ENCODE peak calls at places on chromosomes 7 and 10, in nine cellular contexts. M, W, U, P, A, D, R, J and H are unnamed samples.

GRCh38 chr10:71323407-71323806 is 4.3 kb downstream of the SLC29A3 start:
- DNase-seq in R (no peak), J (peak), P (peak), W (peak), D (no peak), M (no peak), A (peak), U (no peak), H (no peak)

GRCh38 chr7:38929460-38930171 is 20.6 kb upstream of the VPS41 start:
- DNase-seq in R (no peak), M (peak), D (no peak), U (no peak), J (no peak), W (peak), P (peak), A (no peak), H (no peak)

GRCh38 chr10:77643795-77644468 is 6.3 kb upstream of the KCNMA1 start:
- DNase-seq in D (peak), P (peak), U (no peak), A (peak), R (no peak), W (peak), M (peak), J (peak), H (no peak)

GRCh38 chr7:152709307-152710133 is 33.6 kb upstream of the XRCC2 start:
- DNase-seq in M (peak), U (no peak), A (peak), R (no peak), D (no peak), J (no peak), W (peak), P (peak), H (no peak)

GRCh38 chr10:122347162-122347561 is 27.3 kb upstream of the PLEKHA1 start:
- DNase-seq in D (no peak), W (no peak), M (no peak), R (no peak), J (no peak), A (no peak), P (no peak), U (no peak), H (no peak)

GRCh38 chr7:20588678-20589077 is 26.8 kb upstream of the ABCB5 start:
- DNase-seq in A (no peak), P (no peak), D (no peak), W (no peak), R (no peak), U (no peak), M (no peak), J (no peak), H (no peak)

GRCh38 chr7:12638851-12639467 is 48.5 kb upstream of the ARL4A start:
- DNase-seq in D (no peak), J (peak), A (peak), W (peak), R (no peak), M (peak), P (peak), U (no peak), H (no peak)

GRCh38 chr10:116742367-116743265 is at the start of gene HSPA12A:
- DNase-seq in R (peak), D (no peak), J (peak), M (peak), W (peak), P (peak), A (peak), U (peak), H (peak)

GRCh38 chr10:43250925-43251663 is 15.8 kb downstream of the RASGEF1A start:
- DNase-seq in D (no peak), M (no peak), R (peak), P (no peak), U (no peak), J (no peak), A (no peak), W (no peak), H (peak)

GRCh38 chr10:32367793-32368453 is 21.0 kb upstream of the EPC1 start:
- DNase-seq in R (peak), M (peak), J (peak), W (peak), U (peak), A (peak), P (peak), D (no peak), H (no peak)

GRCh38 chr10:24519950-24520349 is 203.7 kb downstream of the ARHGAP21 start:
- DNase-seq in W (no peak), R (no peak), D (no peak), A (no peak), P (no peak), J (no peak), M (no peak), U (peak), H (no peak)

GRCh38 chr10:20817646-20818045 is 79.5 kb downstream of the NEBL start:
- DNase-seq in P (no peak), A (no peak), U (no peak), M (no peak), W (no peak), D (peak), R (no peak), J (no peak), H (no peak)

GRCh38 chr7:158121441-158122045 is 466.1 kb downstream of the PTPRN2 start:
- DNase-seq in W (no peak), M (no peak), D (no peak), R (no peak), J (no peak), U (no peak), P (no peak), A (no peak), H (no peak)

GRCh38 chr7:112103246-112103645 is 103.0 kb downstream of the DOCK4 start:
- DNase-seq in W (peak), R (peak), A (no peak), M (no peak), P (peak), J (no peak), U (no peak), D (no peak), H (no peak)

GRCh38 chr7:29379551-29379950 is 184.1 kb upstream of the PRR15 start:
- DNase-seq in J (no peak), U (no peak), R (no peak), W (no peak), D (no peak), P (no peak), A (no peak), M (no peak), H (no peak)

GRCh38 chr10:63719174-63719856 is 198.1 kb downstream of the REEP3 start:
- DNase-seq in R (no peak), D (no peak), J (no peak), A (no peak), U (no peak), P (no peak), M (no peak), W (no peak), H (no peak)

GRCh38 chr7:28774529-28775057 is 183.5 kb downstream of the TRIL start:
- DNase-seq in J (no peak), A (no peak), W (no peak), D (no peak), R (no peak), M (no peak), U (no peak), P (no peak), H (no peak)

GRCh38 chr7:96414931-96415292 is 93.0 kb upstream of the SLC25A13 start:
- DNase-seq in U (no peak), R (no peak), M (no peak), A (no peak), W (peak), J (peak), D (no peak), P (no peak), H (no peak)

GRCh38 chr7:32347244-32347828 is 142.8 kb downstream of the LSM5 start:
- DNase-seq in R (no peak), P (peak), U (no peak), D (no peak), M (no peak), W (peak), A (no peak), J (no peak), H (no peak)

GRCh38 chr10:24556746-24557742 is 166.6 kb downstream of the ARHGAP21 start:
- DNase-seq in A (peak), J (peak), R (no peak), D (peak), M (peak), P (peak), U (no peak), W (peak), H (no peak)

GRCh38 chr10:44963772-44964633 is 4.4 kb downstream of the RASSF4 start:
- DNase-seq in A (no peak), U (no peak), J (no peak), D (no peak), R (peak), M (no peak), P (peak), W (no peak), H (no peak)

GRCh38 chr10:45374451-45375052 is 536 bp downstream of the ALOX5 start:
- DNase-seq in D (no peak), J (no peak), R (peak), M (no peak), A (no peak), W (no peak), U (no peak), P (peak), H (no peak)

GRCh38 chr10:75234683-75235374 is 928 bp downstream of the COMTD1 start:
- DNase-seq in U (peak), M (no peak), A (no peak), R (peak), W (no peak), P (no peak), D (no peak), J (no peak), H (peak)

GRCh38 chr7:93601363-93601762 is 26.8 kb upstream of the CALCR start:
- DNase-seq in W (peak), A (no peak), U (no peak), R (no peak), M (no peak), J (no peak), D (no peak), P (peak), H (no peak)

GRCh38 chr10:70772627-70773026 is 12.6 kb downstream of the TBATA start:
- DNase-seq in P (no peak), M (no peak), W (no peak), J (no peak), U (no peak), A (no peak), R (no peak), D (no peak), H (no peak)

GRCh38 chr7:30723776-30724175 is 28.2 kb upstream of the INMT start:
- DNase-seq in U (no peak), M (no peak), D (no peak), W (no peak), R (no peak), A (no peak), P (no peak), J (no peak), H (no peak)

GRCh38 chr10:104028146-104028545 is 57.5 kb downstream of the COL17A1 start:
- DNase-seq in M (no peak), U (no peak), J (peak), A (peak), W (no peak), R (no peak), P (peak), D (no peak), H (no peak)

GRCh38 chr10:119029613-119030420 is at the start of gene NANOS1:
- DNase-seq in R (no peak), U (no peak), D (no peak), A (no peak), W (no peak), J (no peak), P (peak), M (no peak), H (peak)

GRCh38 chr10:24642921-24643678 is 80.6 kb downstream of the ARHGAP21 start:
- DNase-seq in R (no peak), J (peak), D (peak), A (peak), U (no peak), W (peak), P (peak), M (peak), H (no peak)

GRCh38 chr10:21207852-21208646 is 310.9 kb upstream of the NEBL start:
- DNase-seq in W (no peak), M (no peak), J (no peak), A (no peak), U (no peak), R (no peak), P (no peak), D (no peak), H (no peak)

GRCh38 chr10:110772454-110773025 is 99.2 kb upstream of the PDCD4 start:
- DNase-seq in M (no peak), R (no peak), U (no peak), D (no peak), W (no peak), P (no peak), A (no peak), J (no peak), H (no peak)

GRCh38 chr10:97000487-97001182 is 168.5 kb downstream of the LCOR start:
- DNase-seq in J (no peak), A (no peak), W (peak), U (no peak), P (no peak), M (no peak), R (no peak), D (no peak), H (no peak)